ENCODE peak calls at places on chromosomes 7 and 10, in four cellular contexts. X is WTC11, G is K562, I is HepG2. L is an unnamed sample.
A peak's percentile ranks its signal among the peaks of the same experiment; 100 is the strongest.

GRCh38 chr10:70918851-70919530 is 30.6 kb upstream of the PCBD1 start:
- DNase-seq in X (no peak), G (peak; percentile 33), I (no peak), L (no peak)

GRCh38 chr7:2281556-2281955 is 32.7 kb downstream of the SNX8 start:
- DNase-seq in X (no peak), G (peak; percentile 76), I (no peak), L (no peak)

GRCh38 chr10:131872837-131873375 is 27.9 kb upstream of the PPP2R2D start:
- DNase-seq in X (no peak), G (no peak), I (no peak), L (no peak)

GRCh38 chr7:22728416-22729029 is 1.5 kb downstream of the IL6 start:
- DNase-seq in X (no peak), G (peak; percentile 48), I (peak; percentile 29), L (peak; percentile 46)

GRCh38 chr7:151824285-151824950 is 52.5 kb downstream of the PRKAG2 start:
- DNase-seq in X (no peak), G (no peak), I (no peak), L (no peak)

GRCh38 chr10:62046522-62047239 is 145.2 kb downstream of the ARID5B start:
- DNase-seq in X (no peak), G (no peak), I (peak; percentile 67), L (no peak)

GRCh38 chr7:22083711-22084289 is 138.1 kb upstream of the CDCA7L start:
- DNase-seq in X (no peak), G (no peak), I (no peak), L (no peak)

GRCh38 chr10:119237722-119238436 is 30.5 kb downstream of the GRK5 start:
- DNase-seq in X (no peak), G (no peak), I (no peak), L (no peak)

GRCh38 chr7:22356010-22356854 is 722 bp downstream of the RAPGEF5 start:
- DNase-seq in X (peak; percentile 31), G (no peak), I (peak; percentile 28), L (peak; percentile 36)

GRCh38 chr10:45514283-45515270 is 140.6 kb downstream of the ALOX5 start:
- DNase-seq in X (no peak), G (no peak), I (peak; percentile 10), L (no peak)

GRCh38 chr7:106050002-106050742 is 61.9 kb downstream of the SYPL1 start:
- DNase-seq in X (peak; percentile 46), G (no peak), I (peak; percentile 79), L (no peak)

GRCh38 chr7:87216701-87217508 is 2.6 kb downstream of the TMEM243 start:
- DNase-seq in X (no peak), G (no peak), I (no peak), L (no peak)

GRCh38 chr7:128020161-128020560 is 11.1 kb downstream of the LRRC4 start:
- DNase-seq in X (peak; percentile 74), G (peak; percentile 88), I (peak; percentile 35), L (no peak)

GRCh38 chr10:115981056-115981455 is 291.9 kb downstream of the GFRA1 start:
- DNase-seq in X (no peak), G (no peak), I (no peak), L (no peak)

GRCh38 chr10:114577133-114577532 is 80.9 kb downstream of the ABLIM1 start:
- DNase-seq in X (no peak), G (no peak), I (no peak), L (no peak)

GRCh38 chr10:112613620-112614019 is 166.6 kb downstream of the VTI1A start:
- DNase-seq in X (no peak), G (no peak), I (no peak), L (no peak)

GRCh38 chr7:19390795-19391194 is 245.6 kb upstream of the FERD3L start:
- DNase-seq in X (no peak), G (no peak), I (no peak), L (no peak)

GRCh38 chr10:80411681-80412230 is 3.4 kb downstream of the PRXL2A start:
- DNase-seq in X (no peak), G (no peak), I (no peak), L (no peak)

GRCh38 chr10:121267236-121268003 is 330.8 kb downstream of the FGFR2 start:
- DNase-seq in X (no peak), G (peak; percentile 4), I (no peak), L (no peak)

GRCh38 chr7:93382362-93382761 is 150.2 kb downstream of the VPS50 start:
- DNase-seq in X (no peak), G (no peak), I (no peak), L (no peak)

GRCh38 chr10:127990846-127991542 is 84.1 kb downstream of the PTPRE start:
- DNase-seq in X (no peak), G (no peak), I (no peak), L (no peak)

GRCh38 chr7:35613150-35613549 is 81.8 kb downstream of the HERPUD2 start:
- DNase-seq in X (no peak), G (no peak), I (no peak), L (no peak)

GRCh38 chr7:134422646-134423045 is 36.3 kb downstream of the AKR1B1 start:
- DNase-seq in X (no peak), G (no peak), I (peak; percentile 9), L (no peak)

GRCh38 chr7:134419085-134419484 is 39.8 kb downstream of the AKR1B1 start:
- DNase-seq in X (no peak), G (no peak), I (peak; percentile 20), L (no peak)

GRCh38 chr7:134419875-134420274 is 39.0 kb downstream of the AKR1B1 start:
- DNase-seq in X (no peak), G (no peak), I (no peak), L (no peak)

GRCh38 chr7:134421998-134422397 is 36.9 kb downstream of the AKR1B1 start:
- DNase-seq in X (no peak), G (no peak), I (no peak), L (no peak)

DNA sequence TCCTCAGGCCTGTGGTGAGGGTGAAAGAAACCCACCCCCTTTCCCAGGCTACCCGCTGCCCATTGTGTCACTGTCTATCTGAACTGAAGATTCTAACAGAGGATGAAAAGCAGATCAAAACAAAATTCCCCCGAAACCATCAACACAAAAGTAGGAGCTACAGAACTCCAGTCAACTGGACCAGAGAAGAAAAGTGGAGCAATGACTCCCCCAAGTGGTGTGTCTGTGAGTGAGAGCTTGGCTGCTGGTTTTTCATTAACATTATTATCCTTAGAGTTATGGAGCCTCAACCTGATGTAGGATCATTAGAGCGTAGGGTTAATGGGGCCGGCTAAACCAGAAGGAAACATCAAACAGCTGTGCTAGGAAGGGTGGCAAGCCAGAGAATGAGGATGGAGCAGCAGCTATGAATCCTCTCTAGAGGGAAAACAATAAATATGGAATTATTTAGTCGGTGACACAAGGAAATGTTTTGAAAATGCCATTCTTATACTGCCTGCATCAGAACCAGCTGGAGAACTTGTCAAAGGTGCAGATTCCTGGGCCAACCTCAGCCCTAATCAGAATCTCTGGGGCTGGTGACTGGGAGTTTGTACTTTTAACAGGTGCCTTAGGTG is 38.3 kb downstream of the AKR1B1 start:
- DNase-seq in X (peak; percentile 58), G (peak; percentile 50), I (peak; percentile 61), L (peak; percentile 77)
- TF ChIP-seq SP1 in X (no peak), G (no peak), I (no peak), L (no peak)

GRCh38 chr10:15842493-15843169 is 17.7 kb downstream of the MINDY3 start:
- DNase-seq in X (no peak), G (no peak), I (no peak), L (no peak)
- TF ChIP-seq ELF4 in X (no peak), G (no peak), I (no peak), L (no peak)

GRCh38 chr10:69614130-69614529 is 15.9 kb upstream of the FAM241B start:
- DNase-seq in X (no peak), G (no peak), I (no peak), L (no peak)

GRCh38 chr10:69616358-69616757 is 13.7 kb upstream of the FAM241B start:
- DNase-seq in X (no peak), G (no peak), I (no peak), L (no peak)

GRCh38 chr10:69618746-69619145 is 11.3 kb upstream of the FAM241B start:
- DNase-seq in X (no peak), G (no peak), I (no peak), L (no peak)

GRCh38 chr10:69609077-69609476 is 21.0 kb upstream of the FAM241B start:
- DNase-seq in X (no peak), G (no peak), I (no peak), L (no peak)

GRCh38 chr10:69612760-69613159 is 17.3 kb upstream of the FAM241B start:
- DNase-seq in X (no peak), G (no peak), I (no peak), L (no peak)
- TF ChIP-seq SP1 in X (no peak), G (no peak), I (no peak), L (no peak)

DNA sequence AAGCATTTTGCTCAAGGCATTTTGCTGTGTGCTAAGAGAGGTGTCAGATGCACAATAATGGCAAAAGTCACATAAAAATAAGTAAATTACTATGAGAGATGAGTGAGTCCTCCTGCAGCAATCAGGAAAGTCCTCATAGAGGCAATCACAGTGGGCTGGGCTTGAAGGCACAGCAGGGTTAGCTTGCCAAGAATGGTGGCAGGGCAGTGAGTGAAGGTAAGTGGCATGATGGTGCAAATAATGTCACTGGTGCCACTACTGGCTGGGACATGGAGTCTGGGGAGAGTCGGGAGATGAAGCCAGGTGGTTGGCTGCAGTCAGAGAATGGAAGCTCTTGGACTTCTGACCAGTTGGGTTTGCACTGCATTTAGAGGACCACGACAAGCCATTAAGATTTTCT is 244.3 kb downstream of the PTEN start:
- DNase-seq in X (no peak), G (no peak), I (no peak), L (no peak)
- TF ChIP-seq ELF4 in X (no peak), G (no peak), I (no peak), L (no peak)

GRCh38 chr7:140003913-140004382 is 58.8 kb downstream of the PARP12 start:
- DNase-seq in X (peak; percentile 49), G (peak; percentile 84), I (peak; percentile 43), L (peak; percentile 73)
- TF ChIP-seq SP1 in X (no peak), G (no peak), I (no peak), L (no peak)

GRCh38 chr10:58932126-58932525 is 244.3 kb upstream of the PHYHIPL start:
- DNase-seq in X (no peak), G (no peak), I (no peak), L (no peak)

GRCh38 chr10:58925381-58925780 is 251.1 kb upstream of the PHYHIPL start:
- DNase-seq in X (no peak), G (no peak), I (no peak), L (no peak)

GRCh38 chr10:58932821-58933314 is 243.6 kb upstream of the PHYHIPL start:
- DNase-seq in X (no peak), G (no peak), I (no peak), L (no peak)

GRCh38 chr10:58936364-58936763 is 240.1 kb upstream of the PHYHIPL start:
- DNase-seq in X (no peak), G (no peak), I (no peak), L (no peak)

DNA sequence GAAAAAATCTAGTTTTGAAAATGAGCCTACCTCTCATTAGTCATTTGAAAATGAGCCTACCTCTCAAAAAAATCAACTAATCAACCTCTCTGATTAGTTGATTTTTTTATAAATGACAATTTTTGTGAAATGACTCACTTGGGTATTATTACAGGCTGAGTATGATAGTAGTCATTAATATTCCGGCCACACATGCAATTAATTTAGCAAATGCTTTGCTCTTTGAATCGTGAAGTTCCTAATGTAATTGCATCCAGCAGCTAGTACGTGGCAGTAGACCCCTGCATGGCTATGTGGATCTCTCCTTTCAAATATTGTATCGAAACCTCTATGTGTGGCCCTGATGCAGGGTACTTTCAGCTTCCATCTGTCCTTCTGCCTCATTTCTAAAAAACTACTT is 245.9 kb upstream of the PHYHIPL start:
- DNase-seq in X (no peak), G (no peak), I (no peak), L (no peak)
- TF ChIP-seq ELF4 in X (no peak), G (no peak), I (no peak), L (no peak)

GRCh38 chr7:28623105-28623730 is 210.9 kb downstream of the CREB5 start:
- DNase-seq in X (no peak), G (no peak), I (no peak), L (no peak)
- TF ChIP-seq SP1 in X (no peak), G (no peak), I (no peak), L (no peak)